ENCODE peak calls at places on chromosomes 7 and 10, in five cellular contexts. One of them, this sample, is unnamed.
A peak's percentile ranks its signal among the peaks of the same experiment; 100 is the strongest.

GRCh38 chr7:46311951-46312350 is 390.9 kb upstream of the IGFBP3 start:
- DNase-seq in mesothelial cell of epicardium: no peak
- DNase-seq in left ventricle myocardium inferior: no peak
- DNase-seq in cardiac fibroblast: no peak
- DNase-seq in sigmoid colon: no peak
- DNase-seq in this sample: no peak

GRCh38 chr7:77538186-77538907 is 1.3 kb downstream of the PTPN12 start:
- DNase-seq in mesothelial cell of epicardium: no peak
- DNase-seq in sigmoid colon: peak; percentile 95
- DNase-seq in cardiac fibroblast: peak; percentile 96
- DNase-seq in left ventricle myocardium inferior: peak; percentile 87
- DNase-seq in this sample: no peak

GRCh38 chr7:94050046-94050445 is 45.9 kb upstream of the BET1 start:
- DNase-seq in cardiac fibroblast: no peak
- DNase-seq in mesothelial cell of epicardium: no peak
- DNase-seq in left ventricle myocardium inferior: no peak
- DNase-seq in sigmoid colon: no peak
- DNase-seq in this sample: no peak

GRCh38 chr7:106768324-106768751 is 96.7 kb upstream of the PIK3CG start:
- DNase-seq in mesothelial cell of epicardium: no peak
- DNase-seq in left ventricle myocardium inferior: no peak
- DNase-seq in sigmoid colon: no peak
- DNase-seq in cardiac fibroblast: no peak
- DNase-seq in this sample: no peak

GRCh38 chr10:79024716-79025112 is 44.1 kb upstream of the ZMIZ1 start:
- DNase-seq in mesothelial cell of epicardium: no peak
- DNase-seq in cardiac fibroblast: no peak
- DNase-seq in sigmoid colon: no peak
- DNase-seq in left ventricle myocardium inferior: no peak
- DNase-seq in this sample: no peak

GRCh38 chr10:125161570-125162139 is 1.3 kb upstream of the CTBP2 start:
- DNase-seq in left ventricle myocardium inferior: no peak
- DNase-seq in cardiac fibroblast: peak; percentile 78
- DNase-seq in sigmoid colon: no peak
- DNase-seq in mesothelial cell of epicardium: peak; percentile 37
- DNase-seq in this sample: no peak

GRCh38 chr7:128963327-128963757 is 25.6 kb downstream of the IRF5 start:
- DNase-seq in cardiac fibroblast: no peak
- DNase-seq in mesothelial cell of epicardium: no peak
- DNase-seq in left ventricle myocardium inferior: no peak
- DNase-seq in sigmoid colon: no peak
- DNase-seq in this sample: no peak

GRCh38 chr7:156892086-156892800 is 740 bp downstream of the LMBR1 start:
- DNase-seq in mesothelial cell of epicardium: no peak
- DNase-seq in sigmoid colon: peak; percentile 75
- DNase-seq in left ventricle myocardium inferior: peak; percentile 51
- DNase-seq in cardiac fibroblast: peak; percentile 44
- DNase-seq in this sample: no peak

GRCh38 chr7:81190997-81191747 is 272.3 kb upstream of the SEMA3C start:
- DNase-seq in cardiac fibroblast: peak; percentile 46
- DNase-seq in mesothelial cell of epicardium: no peak
- DNase-seq in sigmoid colon: no peak
- DNase-seq in left ventricle myocardium inferior: no peak
- DNase-seq in this sample: no peak

GRCh38 chr10:43871004-43871439 is 222.3 kb upstream of the ZNF32 start:
- DNase-seq in left ventricle myocardium inferior: peak; percentile 73
- DNase-seq in sigmoid colon: no peak
- DNase-seq in cardiac fibroblast: no peak
- DNase-seq in mesothelial cell of epicardium: no peak
- DNase-seq in this sample: no peak

GRCh38 chr10:110209399-110209925 is 2.1 kb downstream of the MXI1 start:
- DNase-seq in left ventricle myocardium inferior: peak; percentile 65
- DNase-seq in cardiac fibroblast: peak; percentile 73
- DNase-seq in sigmoid colon: peak; percentile 89
- DNase-seq in mesothelial cell of epicardium: no peak
- DNase-seq in this sample: no peak

GRCh38 chr10:6741561-6741960 is 161.5 kb upstream of the PRKCQ start:
- DNase-seq in mesothelial cell of epicardium: no peak
- DNase-seq in left ventricle myocardium inferior: no peak
- DNase-seq in sigmoid colon: no peak
- DNase-seq in cardiac fibroblast: peak; percentile 74
- DNase-seq in this sample: no peak

GRCh38 chr7:109062798-109063197 is 493.1 kb downstream of the DNAJB9 start:
- DNase-seq in cardiac fibroblast: no peak
- DNase-seq in left ventricle myocardium inferior: no peak
- DNase-seq in sigmoid colon: no peak
- DNase-seq in mesothelial cell of epicardium: no peak
- DNase-seq in this sample: no peak

GRCh38 chr7:42790196-42790595 is 121.7 kb downstream of the C7orf25 start:
- DNase-seq in sigmoid colon: no peak
- DNase-seq in left ventricle myocardium inferior: no peak
- DNase-seq in mesothelial cell of epicardium: no peak
- DNase-seq in cardiac fibroblast: peak; percentile 10
- DNase-seq in this sample: no peak

GRCh38 chr10:51014680-51015425 is 59.4 kb upstream of the PRKG1 start:
- DNase-seq in cardiac fibroblast: peak; percentile 56
- DNase-seq in sigmoid colon: no peak
- DNase-seq in mesothelial cell of epicardium: no peak
- DNase-seq in left ventricle myocardium inferior: no peak
- DNase-seq in this sample: no peak

GRCh38 chr7:41384418-41384817 is 318.5 kb downstream of the INHBA start:
- DNase-seq in mesothelial cell of epicardium: no peak
- DNase-seq in left ventricle myocardium inferior: no peak
- DNase-seq in cardiac fibroblast: no peak
- DNase-seq in sigmoid colon: no peak
- DNase-seq in this sample: no peak

GRCh38 chr7:92834661-92835139 is 1.7 kb downstream of the CDK6 start:
- DNase-seq in left ventricle myocardium inferior: no peak
- DNase-seq in cardiac fibroblast: no peak
- DNase-seq in sigmoid colon: peak; percentile 70
- DNase-seq in mesothelial cell of epicardium: peak; percentile 20
- DNase-seq in this sample: peak; percentile 84

GRCh38 chr7:85521108-85521694 is 334.3 kb upstream of the SEMA3D start:
- DNase-seq in cardiac fibroblast: peak; percentile 39
- DNase-seq in sigmoid colon: no peak
- DNase-seq in left ventricle myocardium inferior: no peak
- DNase-seq in mesothelial cell of epicardium: no peak
- DNase-seq in this sample: no peak

GRCh38 chr7:100003711-100004661 is 11.4 kb upstream of the ZKSCAN1 start:
- DNase-seq in left ventricle myocardium inferior: no peak
- DNase-seq in sigmoid colon: peak; percentile 25
- DNase-seq in cardiac fibroblast: no peak
- DNase-seq in mesothelial cell of epicardium: no peak
- DNase-seq in this sample: peak; percentile 36

GRCh38 chr10:132850896-132851295 is 64.9 kb upstream of the NKX6-2 start:
- DNase-seq in cardiac fibroblast: no peak
- DNase-seq in left ventricle myocardium inferior: no peak
- DNase-seq in sigmoid colon: peak; percentile 41
- DNase-seq in mesothelial cell of epicardium: no peak
- DNase-seq in this sample: peak; percentile 75

GRCh38 chr7:141001561-141001960 is 13.2 kb downstream of the MRPS33 start:
- DNase-seq in left ventricle myocardium inferior: no peak
- DNase-seq in cardiac fibroblast: no peak
- DNase-seq in mesothelial cell of epicardium: no peak
- DNase-seq in sigmoid colon: no peak
- DNase-seq in this sample: no peak

GRCh38 chr7:46930336-46930735 is 651.6 kb downstream of the TNS3 start:
- DNase-seq in mesothelial cell of epicardium: no peak
- DNase-seq in left ventricle myocardium inferior: no peak
- DNase-seq in sigmoid colon: no peak
- DNase-seq in cardiac fibroblast: peak; percentile 87
- DNase-seq in this sample: no peak

GRCh38 chr7:150338166-150338829 is 3.1 kb downstream of the RARRES2 start:
- DNase-seq in cardiac fibroblast: no peak
- DNase-seq in sigmoid colon: no peak
- DNase-seq in mesothelial cell of epicardium: no peak
- DNase-seq in left ventricle myocardium inferior: no peak
- DNase-seq in this sample: no peak

GRCh38 chr7:139902436-139903102 is 73.5 kb downstream of the TBXAS1 start:
- DNase-seq in sigmoid colon: no peak
- DNase-seq in cardiac fibroblast: no peak
- DNase-seq in left ventricle myocardium inferior: no peak
- DNase-seq in mesothelial cell of epicardium: no peak
- DNase-seq in this sample: no peak

GRCh38 chr10:3165196-3165595 is 7.4 kb downstream of the PITRM1 start:
- DNase-seq in sigmoid colon: no peak
- DNase-seq in left ventricle myocardium inferior: no peak
- DNase-seq in cardiac fibroblast: no peak
- DNase-seq in mesothelial cell of epicardium: no peak
- DNase-seq in this sample: no peak

GRCh38 chr7:151883872-151884271 is 7.0 kb upstream of the PRKAG2 start:
- DNase-seq in sigmoid colon: peak; percentile 27
- DNase-seq in mesothelial cell of epicardium: no peak
- DNase-seq in cardiac fibroblast: no peak
- DNase-seq in left ventricle myocardium inferior: no peak
- DNase-seq in this sample: no peak

GRCh38 chr7:151412318-151412717 is 2.5 kb upstream of the WDR86 start:
- DNase-seq in sigmoid colon: no peak
- DNase-seq in cardiac fibroblast: no peak
- DNase-seq in mesothelial cell of epicardium: no peak
- DNase-seq in left ventricle myocardium inferior: no peak
- DNase-seq in this sample: no peak

DNA sequence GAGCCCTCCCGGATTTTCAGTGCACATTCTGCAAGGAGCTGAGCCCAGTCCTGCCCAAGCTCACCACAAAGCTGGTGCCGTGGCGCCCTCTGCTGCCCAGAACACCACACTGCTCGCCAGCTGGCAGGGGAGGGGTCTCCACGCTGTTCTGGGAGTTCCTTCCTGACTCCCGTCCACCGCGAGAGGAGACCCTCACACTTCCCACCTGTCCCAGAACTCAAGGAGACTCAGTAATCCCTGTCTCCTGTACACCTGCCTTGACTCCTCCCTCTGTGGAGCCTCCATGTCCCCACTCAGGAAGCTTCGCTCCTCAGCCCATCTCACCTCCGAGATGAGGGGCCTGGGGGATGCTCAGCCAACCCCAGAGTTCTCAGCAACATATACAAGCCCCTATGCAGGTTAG is 11.3 kb downstream of the C10orf105 start:
- DNase-seq in left ventricle myocardium inferior: peak; percentile 58
- DNase-seq in sigmoid colon: no peak
- DNase-seq in cardiac fibroblast: peak; percentile 48
- DNase-seq in mesothelial cell of epicardium: peak; percentile 49
- DNase-seq in this sample: no peak
- TF ChIP-seq CTCF in left ventricle myocardium inferior: peak; percentile 91
- TF ChIP-seq CTCF in sigmoid colon: peak; percentile 66
- TF ChIP-seq CTCF in cardiac fibroblast: peak; percentile 89
- TF ChIP-seq CTCF in mesothelial cell of epicardium: peak; percentile 82
- TF ChIP-seq CTCF in this sample: peak; percentile 84

DNA sequence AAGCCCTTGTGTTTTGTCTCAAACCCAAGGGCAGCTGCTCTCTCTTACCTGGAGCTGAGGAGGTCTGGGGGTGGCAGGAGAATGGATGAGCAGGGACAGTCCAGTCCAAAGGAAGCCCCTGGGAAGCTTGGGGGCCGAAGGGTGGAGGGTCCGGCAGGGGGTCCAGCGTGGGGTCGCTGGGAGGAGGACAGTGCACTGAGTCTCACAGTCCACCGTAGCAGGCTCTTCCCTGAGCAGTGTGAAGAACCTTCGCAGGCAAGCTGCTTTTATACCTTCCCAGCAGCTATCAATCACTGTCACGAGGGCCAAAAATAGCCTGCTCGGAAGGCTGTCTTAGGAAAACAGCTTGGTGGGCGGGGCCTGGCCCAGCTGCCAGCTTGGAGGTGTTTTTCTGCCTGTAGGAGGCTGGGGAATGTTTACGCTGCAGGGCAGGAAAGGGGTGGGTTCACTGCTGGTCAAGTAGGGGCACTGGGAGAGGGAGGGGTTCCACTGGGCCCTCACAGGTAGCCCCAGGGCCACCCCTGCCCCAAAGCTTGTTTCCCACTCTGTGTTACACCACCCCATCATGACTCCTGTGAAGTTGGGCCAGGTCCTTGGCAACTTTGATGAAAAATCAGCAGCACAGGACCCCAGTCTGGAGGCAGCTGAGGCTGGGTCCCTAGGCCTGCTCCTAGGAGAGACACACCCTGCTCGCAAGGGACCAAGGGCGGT is at the start of gene DEPP1:
- DNase-seq in sigmoid colon: peak; percentile 98
- DNase-seq in mesothelial cell of epicardium: peak; percentile 82
- DNase-seq in left ventricle myocardium inferior: peak; percentile 92
- DNase-seq in cardiac fibroblast: peak; percentile 98
- DNase-seq in this sample: no peak
- TF ChIP-seq CTCF in sigmoid colon: peak; percentile 35
- TF ChIP-seq CTCF in mesothelial cell of epicardium: no peak
- TF ChIP-seq CTCF in left ventricle myocardium inferior: peak; percentile 51
- TF ChIP-seq CTCF in cardiac fibroblast: peak; percentile 14
- TF ChIP-seq CTCF in this sample: peak; percentile 43

GRCh38 chr10:59580257-59580863 is 129.3 kb downstream of the SLC16A9 start:
- DNase-seq in mesothelial cell of epicardium: no peak
- DNase-seq in cardiac fibroblast: peak; percentile 79
- DNase-seq in left ventricle myocardium inferior: no peak
- DNase-seq in sigmoid colon: no peak
- DNase-seq in this sample: no peak
- TF ChIP-seq CTCF in mesothelial cell of epicardium: peak; percentile 37
- TF ChIP-seq CTCF in cardiac fibroblast: peak; percentile 49
- TF ChIP-seq CTCF in left ventricle myocardium inferior: peak; percentile 65
- TF ChIP-seq CTCF in sigmoid colon: no peak
- TF ChIP-seq CTCF in this sample: peak; percentile 93

DNA sequence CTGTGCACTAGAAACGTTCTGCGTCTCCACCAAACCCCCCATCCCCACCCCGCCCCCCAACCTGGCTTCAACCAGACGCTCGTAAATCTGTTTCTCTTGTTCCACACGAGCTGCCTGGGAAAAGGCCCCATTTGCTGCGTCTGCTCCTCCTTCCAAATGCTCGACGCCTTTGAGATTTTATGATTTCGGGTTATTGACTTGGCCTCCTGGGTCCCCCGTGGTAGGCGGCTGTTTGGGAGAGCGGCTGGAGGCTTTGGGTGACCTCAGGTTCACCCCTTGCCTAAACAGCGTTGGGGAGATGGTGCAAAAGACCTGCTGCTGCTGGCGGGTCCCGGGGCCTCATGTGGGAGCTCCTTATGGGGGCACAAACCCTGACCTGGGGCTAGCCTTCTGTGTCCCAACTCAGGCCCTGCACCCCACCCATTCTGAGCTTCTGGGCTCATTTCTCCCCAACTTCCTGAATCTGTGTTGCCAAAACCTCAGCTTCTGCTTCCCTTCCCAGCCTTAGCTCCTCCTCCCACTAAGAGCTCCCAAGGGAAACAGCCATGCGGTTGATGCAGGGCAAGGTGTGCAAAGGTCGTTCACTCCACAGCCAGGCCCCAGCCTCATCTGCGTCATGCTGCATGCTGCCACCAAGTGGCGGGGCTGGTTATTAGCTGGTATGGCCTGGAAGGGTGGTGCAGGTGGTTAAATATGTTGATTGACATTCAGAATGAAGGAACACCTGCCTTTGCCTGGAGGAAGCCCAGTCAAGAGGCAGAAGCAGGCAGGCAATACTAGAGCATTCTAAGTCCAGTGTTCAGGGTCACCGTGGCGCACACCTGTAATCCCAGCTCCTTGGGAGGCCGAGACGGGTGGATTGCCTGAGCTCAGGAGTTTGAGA is 49.1 kb upstream of the ELN start:
- DNase-seq in sigmoid colon: peak; percentile 64
- DNase-seq in left ventricle myocardium inferior: no peak
- DNase-seq in cardiac fibroblast: peak; percentile 66
- DNase-seq in mesothelial cell of epicardium: no peak
- DNase-seq in this sample: peak; percentile 79
- TF ChIP-seq CTCF in sigmoid colon: no peak
- TF ChIP-seq CTCF in left ventricle myocardium inferior: peak; percentile 53
- TF ChIP-seq CTCF in cardiac fibroblast: peak; percentile 53
- TF ChIP-seq CTCF in mesothelial cell of epicardium: no peak
- TF ChIP-seq CTCF in this sample: peak; percentile 56

This sample was measured in chondrocyte.